ENCODE peak calls at places on chromosomes 6 and 20, in six cellular contexts. J, B, M, H, R and O are unnamed samples. For H3K4me1, the result is how much of the 10 kb centered on the place peaks cover.

GRCh38 chr20:6169251-6169650 is 46.4 kb upstream of the FERMT1 start:
- DNase-seq in J (no peak), B (no peak), M (no peak), H (no peak), R (no peak), O (no peak)

GRCh38 chr20:14885661-14886060 is 548.2 kb upstream of the FLRT3 start:
- DNase-seq in J (no peak), B (no peak), M (no peak), H (no peak), R (no peak), O (no peak)

GRCh38 chr6:11618533-11618932 is 81.0 kb downstream of the TMEM170B start:
- DNase-seq in J (peak), B (no peak), M (no peak), H (no peak), R (no peak), O (no peak)

GRCh38 chr6:158799051-158799792 is 19.9 kb downstream of the EZR start:
- DNase-seq in J (peak), B (no peak), M (no peak), H (no peak), R (no peak), O (peak)

GRCh38 chr6:10626154-10626741 is 68.2 kb downstream of the C6orf52 start:
- DNase-seq in J (no peak), B (no peak), M (no peak), H (no peak), R (no peak), O (no peak)

GRCh38 chr6:5666695-5667094 is 340.0 kb downstream of the NRN1 start:
- DNase-seq in J (no peak), B (no peak), M (no peak), H (no peak), R (no peak), O (no peak)

GRCh38 chr6:79076160-79076559 is 1.9 kb downstream of the PHIP start:
- DNase-seq in J (no peak), B (no peak), M (no peak), H (no peak), R (no peak), O (no peak)

GRCh38 chr6:140846518-140847277 is 1286.0 kb upstream of the GJE1 start:
- DNase-seq in J (no peak), B (no peak), M (no peak), H (no peak), R (no peak), O (no peak)

GRCh38 chr20:61731363-61732181 is 334.1 kb downstream of the TAF4 start:
- DNase-seq in J (peak), B (no peak), M (no peak), H (no peak), R (peak), O (no peak)

GRCh38 chr20:47276251-47276650 is 80.2 kb downstream of the ZMYND8 start:
- DNase-seq in J (no peak), B (no peak), M (no peak), H (no peak), R (no peak), O (no peak)
- H3K4me1 ChIP-seq in J (half or more), B (under half), M (under half), H (under half), R (under half), O (under half)

DNA sequence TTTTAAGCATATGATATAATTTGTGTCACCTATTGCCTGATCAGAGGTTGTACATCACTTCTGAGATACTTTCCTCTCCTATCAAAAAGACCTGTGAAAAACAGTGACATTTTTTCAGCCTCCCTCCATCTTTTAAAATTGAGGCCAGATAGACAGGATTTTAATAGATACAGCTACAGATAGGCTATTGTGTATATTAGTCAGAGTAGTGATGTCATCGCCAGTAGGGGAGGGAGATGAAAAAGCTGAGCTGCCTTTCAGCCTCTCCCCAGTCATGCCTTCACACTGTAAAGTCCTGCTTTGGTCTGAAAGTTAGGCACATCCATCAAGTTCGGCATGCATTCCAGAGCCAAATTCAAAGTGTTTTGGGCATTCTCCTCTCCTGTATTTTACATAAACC is 7.9 kb upstream of the PABPC1L start:
- DNase-seq in J (no peak), B (no peak), M (no peak), H (no peak), R (no peak), O (no peak)
- H3K27ac ChIP-seq in J (no peak), B (no peak), M (no peak), H (no peak), R (no peak), O (no peak)

GRCh38 chr6:16486661-16487060 is 248.3 kb downstream of the GMPR start:
- DNase-seq in J (no peak), B (no peak), M (no peak), H (no peak), R (peak), O (no peak)
- H3K4me1 ChIP-seq in J (under half), B (under half), M (under half), H (under half), R (half or more), O (under half)

DNA sequence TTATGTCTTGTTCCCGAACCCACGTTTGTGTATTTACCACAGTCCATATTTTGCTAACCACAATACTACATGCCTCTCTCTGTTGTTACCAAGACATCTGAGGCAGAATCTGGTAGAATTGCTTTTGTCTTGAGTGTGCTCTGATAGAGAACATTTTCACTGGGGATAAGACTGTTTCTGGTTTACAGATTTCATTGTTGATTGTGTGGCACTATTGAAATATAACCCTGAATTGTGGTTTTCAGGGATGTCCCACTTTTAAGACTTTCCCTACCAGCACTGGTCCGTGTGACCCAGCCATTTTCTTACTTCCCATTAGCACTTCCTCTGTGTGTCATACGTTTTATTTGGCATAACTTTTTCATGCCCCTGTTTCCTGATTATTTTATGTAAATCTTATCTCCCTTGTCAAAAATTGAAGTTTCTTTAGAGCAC is 12.2 kb downstream of the NCOA7 start:
- DNase-seq in J (no peak), B (no peak), M (no peak), H (no peak), R (no peak), O (no peak)
- H3K27ac ChIP-seq in J (no peak), B (no peak), M (no peak), H (no peak), R (no peak), O (no peak)

GRCh38 chr6:35033683-35034082 is 107.5 kb downstream of the TCP11 start:
- DNase-seq in J (no peak), B (no peak), M (no peak), H (no peak), R (no peak), O (no peak)
- H3K4me1 ChIP-seq in J (under half), B (under half), M (under half), H (under half), R (under half), O (under half)